ENCODE peak calls at places on chromosomes 2 and 18, in seven cellular contexts. X, E, A, F, Z, S and U are unnamed samples. For H3K27me3, the result is how much of the 10 kb centered on the place peaks cover.

GRCh38 chr2:74278694-74279093 is 64.5 kb downstream of the SLC4A5 start:
- DNase-seq in Z (no peak), A (no peak), X (no peak), S (no peak), E (no peak), F (no peak), U (no peak)

GRCh38 chr2:225668606-225669266 is 269.2 kb downstream of the NYAP2 start:
- DNase-seq in E (no peak), S (peak), X (no peak), A (no peak), Z (peak), F (no peak), U (no peak)

GRCh38 chr2:228261546-228261945 is 80.1 kb upstream of the SPHKAP start:
- DNase-seq in X (no peak), S (no peak), A (no peak), F (no peak), E (no peak), Z (no peak), U (no peak)

GRCh38 chr18:62085766-62086165 is 101.1 kb downstream of the PIGN start:
- DNase-seq in F (no peak), S (peak), Z (no peak), E (no peak), A (no peak), X (no peak), U (no peak)

GRCh38 chr2:239577306-239577705 is 176.5 kb upstream of the HDAC4 start:
- DNase-seq in F (no peak), Z (no peak), A (no peak), X (no peak), E (peak), S (no peak), U (peak)

GRCh38 chr2:105383456-105383855 is 15.4 kb downstream of the FHL2 start:
- DNase-seq in S (no peak), E (no peak), Z (no peak), X (no peak), F (no peak), A (no peak), U (no peak)

GRCh38 chr2:183803596-183803995 is 679.4 kb downstream of the NUP35 start:
- DNase-seq in Z (no peak), X (no peak), E (no peak), S (no peak), A (no peak), F (no peak), U (no peak)

GRCh38 chr2:12008425-12009061 is 262.1 kb downstream of the LPIN1 start:
- DNase-seq in Z (no peak), F (no peak), S (peak), X (no peak), E (no peak), A (no peak), U (no peak)

GRCh38 chr2:177772529-177772928 is 300.0 kb downstream of the PDE11A start:
- DNase-seq in Z (peak), F (no peak), E (no peak), A (no peak), X (no peak), S (peak), U (no peak)

GRCh38 chr2:226747288-226747687 is 52.3 kb downstream of the IRS1 start:
- DNase-seq in S (no peak), X (no peak), A (no peak), F (no peak), Z (no peak), E (no peak), U (no peak)

GRCh38 chr2:12300927-12301326 is 415.8 kb upstream of the TRIB2 start:
- DNase-seq in E (no peak), F (no peak), S (peak), Z (no peak), X (no peak), A (no peak), U (no peak)

GRCh38 chr2:221465776-221466175 is 106.3 kb downstream of the EPHA4 start:
- DNase-seq in E (no peak), F (no peak), X (peak), Z (peak), S (peak), A (no peak), U (no peak)

GRCh38 chr2:205865794-205866490 is 183.6 kb downstream of the NRP2 start:
- DNase-seq in E (no peak), F (no peak), S (no peak), A (no peak), Z (no peak), X (no peak), U (no peak)

GRCh38 chr2:197878792-197879191 is 74.4 kb downstream of the PLCL1 start:
- DNase-seq in A (no peak), S (no peak), X (no peak), F (no peak), Z (no peak), E (no peak), U (no peak)

GRCh38 chr18:41529093-41529492 is 425.9 kb upstream of the PIK3C3 start:
- DNase-seq in S (no peak), Z (no peak), F (no peak), A (no peak), X (no peak), E (no peak), U (no peak)

GRCh38 chr2:195535911-195536522 is 121.0 kb upstream of the SLC39A10 start:
- DNase-seq in X (peak), A (no peak), S (no peak), Z (peak), F (no peak), E (no peak), U (peak)

GRCh38 chr2:242085941-242086621 is 216.6 kb downstream of the RTP5 start:
- DNase-seq in E (no peak), F (peak), A (peak), Z (peak), S (peak), X (peak), U (peak)

GRCh38 chr2:43086451-43087221 is 139.8 kb downstream of the ZFP36L2 start:
- DNase-seq in X (no peak), S (peak), F (peak), E (peak), A (no peak), Z (no peak), U (no peak)

GRCh38 chr18:9147440-9148238 is 11.1 kb downstream of the ANKRD12 start:
- DNase-seq in X (peak), S (peak), F (no peak), E (no peak), Z (peak), A (peak), U (no peak)

GRCh38 chr2:6794484-6794883 is 71.2 kb downstream of the CMPK2 start:
- DNase-seq in E (no peak), S (no peak), X (no peak), F (no peak), A (no peak), Z (no peak), U (no peak)

GRCh38 chr2:54665436-54665856 is 58.0 kb upstream of the EML6 start:
- DNase-seq in F (no peak), A (no peak), S (peak), Z (peak), E (no peak), X (peak), U (no peak)

GRCh38 chr18:39186008-39186407 is 1620.4 kb upstream of the CELF4 start:
- DNase-seq in F (no peak), S (no peak), Z (no peak), X (no peak), E (no peak), A (no peak), U (no peak)

GRCh38 chr2:37855283-37856041 is 69.6 kb upstream of the RMDN2 start:
- DNase-seq in E (peak), F (peak), S (no peak), Z (no peak), A (no peak), X (no peak), U (peak)

GRCh38 chr18:61400016-61400630 is 66.9 kb downstream of the CDH20 start:
- DNase-seq in F (no peak), X (no peak), A (no peak), E (no peak), Z (no peak), S (no peak), U (no peak)

GRCh38 chr2:188000189-188000588 is 291.5 kb upstream of the GULP1 start:
- DNase-seq in S (no peak), X (no peak), E (no peak), Z (no peak), F (no peak), A (no peak), U (no peak)

GRCh38 chr2:59850554-59850953 is 702.9 kb downstream of the BCL11A start:
- DNase-seq in X (no peak), F (no peak), S (no peak), E (no peak), Z (no peak), A (no peak), U (no peak)

GRCh38 chr2:208025037-208025813 is at the start of gene PLEKHM3:
- DNase-seq in E (peak), Z (peak), X (peak), A (peak), S (peak), F (peak), U (peak)

GRCh38 chr2:126731353-126731752 is 75.4 kb downstream of the GYPC start:
- DNase-seq in E (no peak), S (no peak), X (peak), Z (no peak), A (no peak), F (no peak), U (no peak)

GRCh38 chr2:85246348-85246747 is 81.4 kb downstream of the TGOLN2 start:
- DNase-seq in S (no peak), E (no peak), F (no peak), A (no peak), X (no peak), Z (no peak), U (no peak)

GRCh38 chr2:102359527-102359926 is 3.9 kb downstream of the IL18R1 start:
- DNase-seq in Z (no peak), F (no peak), A (no peak), E (no peak), S (no peak), X (no peak), U (no peak)

GRCh38 chr18:49764032-49764431 is 49.3 kb downstream of the ACAA2 start:
- DNase-seq in A (no peak), E (no peak), F (no peak), X (no peak), Z (no peak), S (peak), U (no peak)

GRCh38 chr2:239275037-239275685 is 125.7 kb downstream of the HDAC4 start:
- DNase-seq in S (peak), F (peak), A (no peak), X (peak), E (peak), Z (no peak), U (peak)

GRCh38 chr18:31857516-31858106 is 85.3 kb downstream of the TRAPPC8 start:
- DNase-seq in F (no peak), Z (no peak), E (no peak), A (no peak), X (no peak), S (no peak), U (no peak)

GRCh38 chr2:223086360-223086981 is 34.5 kb downstream of the KCNE4 start:
- DNase-seq in A (no peak), E (no peak), X (no peak), S (no peak), F (no peak), Z (no peak), U (no peak)

GRCh38 chr18:58064406-58064998 is 20.5 kb downstream of the NEDD4L start:
- DNase-seq in X (no peak), E (no peak), Z (no peak), S (peak), A (no peak), F (no peak), U (no peak)

GRCh38 chr2:24365051-24365450 is 4.7 kb upstream of the ITSN2 start:
- DNase-seq in S (no peak), X (no peak), F (peak), A (peak), Z (no peak), E (peak), U (peak)

GRCh38 chr2:237932731-237933131 is 34.1 kb upstream of the UBE2F start:
- DNase-seq in Z (peak), A (no peak), F (no peak), X (no peak), E (no peak), S (peak), U (no peak)
- H3K27ac ChIP-seq in Z (no peak), A (no peak), F (no peak), X (no peak), E (no peak), S (no peak), U (no peak)

DNA sequence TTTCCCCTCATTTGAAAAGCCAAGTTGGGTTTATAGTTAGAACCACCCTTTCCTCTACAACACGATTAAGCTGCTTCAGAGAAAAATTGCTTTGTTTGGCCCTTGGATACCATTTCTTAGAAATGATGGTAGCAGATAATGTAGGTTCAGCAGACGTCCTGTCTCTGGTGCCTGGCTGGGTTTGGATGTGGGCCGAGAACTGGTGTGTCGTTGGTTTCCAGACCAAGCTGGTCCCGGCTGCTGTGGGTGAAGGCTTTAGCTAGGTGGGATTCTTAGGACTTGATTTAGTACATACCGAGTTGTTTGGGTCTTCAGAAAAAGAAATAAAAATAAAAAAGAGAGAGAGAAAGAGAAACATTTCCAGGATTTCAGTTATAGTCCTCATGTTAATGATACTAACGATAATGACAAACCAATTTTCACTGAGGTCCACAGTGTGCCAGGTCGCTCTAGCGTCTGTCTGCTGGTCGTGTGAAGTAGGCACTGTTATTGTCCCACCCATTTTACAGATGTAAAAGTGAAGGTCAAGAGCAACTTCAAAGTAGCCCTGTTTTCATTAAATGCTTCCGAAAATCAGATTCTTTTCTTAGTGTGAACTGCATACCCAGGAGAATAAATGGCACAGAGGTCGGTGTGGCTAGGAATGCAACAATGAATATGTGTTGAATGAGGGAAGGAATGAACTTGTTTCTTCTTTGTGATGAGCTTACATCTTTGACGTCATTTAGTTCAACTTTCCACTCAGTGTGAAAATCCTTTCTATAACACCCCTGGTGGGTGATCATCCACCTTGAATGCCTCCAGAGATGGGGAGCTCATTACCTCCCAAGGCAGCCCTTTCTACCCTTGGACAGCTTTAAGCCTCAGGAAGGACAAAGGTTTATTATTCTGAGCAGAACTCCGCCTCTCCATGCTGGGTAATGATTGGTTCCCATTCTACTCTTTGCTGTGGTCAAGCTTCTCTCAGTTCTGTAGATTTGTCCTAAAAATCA is 115.9 kb downstream of the INHBB start:
- DNase-seq in S (no peak), A (no peak), F (no peak), Z (no peak), X (no peak), E (no peak), U (peak)
- H3K27me3 ChIP-seq in S (under half), A (under half), F (under half), Z (under half), X (under half), E (under half), U (under half)

GRCh38 chr18:78772369-78773302 is 207.0 kb upstream of the SALL3 start:
- DNase-seq in F (no peak), A (peak), S (no peak), E (no peak), X (no peak), Z (no peak), U (no peak)
- TF ChIP-seq CTCF in F (no peak), A (no peak), S (no peak), E (no peak), X (no peak), Z (no peak), U (no peak)

GRCh38 chr2:118689456-118689855 is 158.0 kb downstream of the EN1 start:
- DNase-seq in F (no peak), A (no peak), E (no peak), Z (no peak), X (no peak), S (no peak), U (no peak)

GRCh38 chr2:118689033-118689432 is 158.4 kb downstream of the EN1 start:
- DNase-seq in X (no peak), A (no peak), F (no peak), S (no peak), Z (no peak), E (no peak), U (no peak)

GRCh38 chr2:118696786-118697465 is 150.5 kb downstream of the EN1 start:
- DNase-seq in F (no peak), A (no peak), X (no peak), S (peak), E (no peak), Z (no peak), U (no peak)

GRCh38 chr2:118689874-118690273 is 157.6 kb downstream of the EN1 start:
- DNase-seq in F (no peak), E (no peak), S (no peak), X (no peak), Z (no peak), A (no peak), U (no peak)

GRCh38 chr2:118693287-118693822 is 154.1 kb downstream of the EN1 start:
- DNase-seq in X (no peak), E (no peak), F (no peak), Z (no peak), A (no peak), S (no peak), U (no peak)
- H3K27ac ChIP-seq in X (no peak), E (no peak), F (no peak), Z (no peak), A (no peak), S (no peak), U (no peak)

GRCh38 chr2:209990838-209991237 is 11.6 kb upstream of the RPE start:
- DNase-seq in S (no peak), A (no peak), F (no peak), E (no peak), Z (no peak), X (no peak), U (no peak)

GRCh38 chr2:209988010-209988409 is 14.4 kb upstream of the RPE start:
- DNase-seq in S (no peak), X (no peak), F (no peak), E (no peak), A (no peak), Z (peak), U (no peak)

GRCh38 chr2:209986405-209986804 is 16.0 kb upstream of the RPE start:
- DNase-seq in Z (no peak), A (no peak), E (no peak), X (no peak), F (no peak), S (no peak), U (no peak)

GRCh38 chr2:209984291-209984690 is 18.1 kb upstream of the RPE start:
- DNase-seq in E (no peak), Z (peak), A (no peak), X (no peak), F (no peak), S (no peak), U (no peak)

GRCh38 chr2:209985879-209986278 is 16.6 kb upstream of the RPE start:
- DNase-seq in X (no peak), Z (no peak), E (no peak), S (no peak), A (no peak), F (no peak), U (no peak)
- H3K27me3 ChIP-seq in X (under half), Z (under half), E (under half), S (under half), A (under half), F (under half), U (under half)

GRCh38 chr18:34358923-34359322 is 134.2 kb upstream of the NOL4 start:
- DNase-seq in E (no peak), F (no peak), A (no peak), S (no peak), X (no peak), Z (no peak), U (no peak)
- TF ChIP-seq CTCF in E (no peak), F (no peak), A (no peak), S (no peak), X (no peak), Z (no peak), U (no peak)

GRCh38 chr2:217026161-217026560 is 166.3 kb upstream of the TNP1 start:
- DNase-seq in X (no peak), A (no peak), F (no peak), E (no peak), S (no peak), Z (no peak), U (no peak)

GRCh38 chr2:217030081-217030480 is 170.2 kb upstream of the TNP1 start:
- DNase-seq in F (no peak), A (no peak), X (no peak), Z (no peak), E (no peak), S (no peak), U (no peak)

GRCh38 chr2:217027414-217027813 is 167.6 kb upstream of the TNP1 start:
- DNase-seq in Z (no peak), F (no peak), E (no peak), S (no peak), X (no peak), A (no peak), U (no peak)

GRCh38 chr2:217023611-217024010 is 163.7 kb upstream of the TNP1 start:
- DNase-seq in A (no peak), Z (no peak), X (no peak), F (no peak), E (no peak), S (no peak), U (no peak)

DNA sequence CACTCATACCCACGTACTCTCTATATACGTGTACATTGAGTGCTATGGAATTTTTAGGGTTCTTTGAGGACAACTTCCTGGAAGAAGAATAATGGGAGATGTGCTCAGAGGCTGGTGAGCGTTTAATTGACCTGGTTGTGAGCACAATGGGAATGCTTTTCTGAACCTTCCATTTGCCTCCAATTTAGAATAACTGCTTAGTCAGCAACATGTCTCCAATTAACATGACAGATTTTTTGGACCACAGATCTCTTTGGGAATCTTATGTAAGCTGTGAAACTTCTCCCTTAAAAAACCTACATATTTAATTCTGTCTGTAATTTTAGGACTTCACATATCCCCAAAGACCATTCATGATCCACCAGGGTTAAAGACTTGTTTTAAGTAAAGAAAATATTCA is 166.7 kb upstream of the TNP1 start:
- DNase-seq in X (no peak), E (no peak), A (no peak), S (no peak), F (no peak), Z (no peak), U (no peak)
- H3K27ac ChIP-seq in X (no peak), E (no peak), A (no peak), S (no peak), F (no peak), Z (no peak), U (no peak)

GRCh38 chr2:181684454-181685149 is 4.3 kb upstream of the NEUROD1 start:
- DNase-seq in F (no peak), A (no peak), X (no peak), S (no peak), Z (no peak), E (no peak), U (no peak)

GRCh38 chr2:181682795-181683517 is 2.6 kb upstream of the NEUROD1 start:
- DNase-seq in S (no peak), Z (no peak), F (no peak), X (no peak), E (no peak), A (no peak), U (no peak)

GRCh38 chr2:181683518-181684453 is 3.5 kb upstream of the NEUROD1 start:
- DNase-seq in Z (peak), E (no peak), X (no peak), S (peak), F (no peak), A (no peak), U (no peak)

GRCh38 chr2:181685150-181685688 is 4.9 kb upstream of the NEUROD1 start:
- DNase-seq in E (no peak), F (no peak), S (peak), Z (no peak), A (no peak), X (no peak), U (no peak)

GRCh38 chr2:181686566-181687185 is 6.4 kb upstream of the NEUROD1 start:
- DNase-seq in F (no peak), X (no peak), S (no peak), E (no peak), Z (no peak), A (no peak), U (no peak)
- H3K27me3 ChIP-seq in F (half or more), X (under half), S (under half), E (half or more), Z (under half), A (under half), U (half or more)